ENCODE peak calls at places on chromosomes 4 and X, in four cellular contexts. One of them, this sample, is unnamed.

GRCh38 chr4:153217440-153217839 is 13.2 kb downstream of the TRIM2 start:
- DNase-seq in GDM1: no peak
- DNase-seq in stimulated activated CD4-positive, alpha-beta T cell treated with anti-CD3 and anti-CD28 coated beads, Interleukin-4, amount 100 ng/mL, for 4 hours: no peak
- DNase-seq in substantia nigra: no peak
- DNase-seq in this sample: no peak

GRCh38 chr4:58760737-58761136 is 1650.6 kb upstream of the IGFBP7 start:
- DNase-seq in GDM1: no peak
- DNase-seq in stimulated activated CD4-positive, alpha-beta T cell treated with anti-CD3 and anti-CD28 coated beads, Interleukin-4, amount 100 ng/mL, for 4 hours: no peak
- DNase-seq in substantia nigra: no peak
- DNase-seq in this sample: peak; percentile 47

GRCh38 chr4:21742326-21742725 is 206.2 kb downstream of the KCNIP4 start:
- DNase-seq in GDM1: no peak
- DNase-seq in stimulated activated CD4-positive, alpha-beta T cell treated with anti-CD3 and anti-CD28 coated beads, Interleukin-4, amount 100 ng/mL, for 4 hours: no peak
- DNase-seq in substantia nigra: no peak
- DNase-seq in this sample: no peak

GRCh38 chrX:21638311-21638710 is 19.8 kb downstream of the KLHL34 start:
- DNase-seq in GDM1: no peak
- DNase-seq in stimulated activated CD4-positive, alpha-beta T cell treated with anti-CD3 and anti-CD28 coated beads, Interleukin-4, amount 100 ng/mL, for 4 hours: no peak
- DNase-seq in substantia nigra: no peak
- DNase-seq in this sample: no peak

GRCh38 chrX:1525583-1526355 is 11.2 kb downstream of the P2RY8 start:
- DNase-seq in GDM1: no peak
- DNase-seq in stimulated activated CD4-positive, alpha-beta T cell treated with anti-CD3 and anti-CD28 coated beads, Interleukin-4, amount 100 ng/mL, for 4 hours: no peak
- DNase-seq in substantia nigra: no peak
- DNase-seq in this sample: no peak

GRCh38 chr4:186134254-186134653 is 29.8 kb downstream of the FAM149A start:
- DNase-seq in GDM1: no peak
- DNase-seq in stimulated activated CD4-positive, alpha-beta T cell treated with anti-CD3 and anti-CD28 coated beads, Interleukin-4, amount 100 ng/mL, for 4 hours: no peak
- DNase-seq in substantia nigra: no peak
- DNase-seq in this sample: no peak

GRCh38 chr4:168803727-168804126 is 206.3 kb downstream of the CBR4 start:
- DNase-seq in GDM1: no peak
- DNase-seq in stimulated activated CD4-positive, alpha-beta T cell treated with anti-CD3 and anti-CD28 coated beads, Interleukin-4, amount 100 ng/mL, for 4 hours: no peak
- DNase-seq in substantia nigra: no peak
- DNase-seq in this sample: no peak

GRCh38 chrX:16946971-16947562 is 609 bp downstream of the REPS2 start:
- DNase-seq in GDM1: no peak
- DNase-seq in stimulated activated CD4-positive, alpha-beta T cell treated with anti-CD3 and anti-CD28 coated beads, Interleukin-4, amount 100 ng/mL, for 4 hours: peak; percentile 0
- DNase-seq in substantia nigra: peak; percentile 2
- DNase-seq in this sample: no peak

GRCh38 chr4:183178201-183178600 is 79.1 kb downstream of the WWC2 start:
- DNase-seq in GDM1: no peak
- DNase-seq in stimulated activated CD4-positive, alpha-beta T cell treated with anti-CD3 and anti-CD28 coated beads, Interleukin-4, amount 100 ng/mL, for 4 hours: no peak
- DNase-seq in substantia nigra: no peak
- DNase-seq in this sample: no peak

GRCh38 chrX:81377329-81377728 is 175.4 kb downstream of the SH3BGRL start:
- DNase-seq in GDM1: no peak
- DNase-seq in stimulated activated CD4-positive, alpha-beta T cell treated with anti-CD3 and anti-CD28 coated beads, Interleukin-4, amount 100 ng/mL, for 4 hours: no peak
- DNase-seq in substantia nigra: no peak
- DNase-seq in this sample: no peak

GRCh38 chrX:9775930-9776329 is 10.3 kb upstream of the GPR143 start:
- DNase-seq in GDM1: peak; percentile 11
- DNase-seq in stimulated activated CD4-positive, alpha-beta T cell treated with anti-CD3 and anti-CD28 coated beads, Interleukin-4, amount 100 ng/mL, for 4 hours: no peak
- DNase-seq in substantia nigra: no peak
- DNase-seq in this sample: no peak

GRCh38 chrX:20265221-20265725 is 1.4 kb downstream of the RPS6KA3 start:
- DNase-seq in GDM1: peak; percentile 14
- DNase-seq in stimulated activated CD4-positive, alpha-beta T cell treated with anti-CD3 and anti-CD28 coated beads, Interleukin-4, amount 100 ng/mL, for 4 hours: peak; percentile 51
- DNase-seq in substantia nigra: peak; percentile 0
- DNase-seq in this sample: no peak

GRCh38 chrX:37796302-37796701 is 16.4 kb downstream of the CYBB start:
- DNase-seq in GDM1: no peak
- DNase-seq in stimulated activated CD4-positive, alpha-beta T cell treated with anti-CD3 and anti-CD28 coated beads, Interleukin-4, amount 100 ng/mL, for 4 hours: no peak
- DNase-seq in substantia nigra: no peak
- DNase-seq in this sample: no peak

GRCh38 chrX:103329991-103330390 is at the start of gene TCEAL7:
- DNase-seq in GDM1: no peak
- DNase-seq in stimulated activated CD4-positive, alpha-beta T cell treated with anti-CD3 and anti-CD28 coated beads, Interleukin-4, amount 100 ng/mL, for 4 hours: no peak
- DNase-seq in substantia nigra: peak; percentile 5
- DNase-seq in this sample: no peak

GRCh38 chr4:100736651-100737450 is 219.0 kb upstream of the EMCN start:
- DNase-seq in GDM1: no peak
- DNase-seq in stimulated activated CD4-positive, alpha-beta T cell treated with anti-CD3 and anti-CD28 coated beads, Interleukin-4, amount 100 ng/mL, for 4 hours: no peak
- DNase-seq in substantia nigra: no peak
- DNase-seq in this sample: no peak

GRCh38 chr4:75555294-75556164 is at the start of gene ODAPH:
- DNase-seq in GDM1: no peak
- DNase-seq in stimulated activated CD4-positive, alpha-beta T cell treated with anti-CD3 and anti-CD28 coated beads, Interleukin-4, amount 100 ng/mL, for 4 hours: no peak
- DNase-seq in substantia nigra: no peak
- DNase-seq in this sample: no peak

GRCh38 chr4:1305261-1305711 is 15.6 kb downstream of the MAEA start:
- DNase-seq in GDM1: no peak
- DNase-seq in stimulated activated CD4-positive, alpha-beta T cell treated with anti-CD3 and anti-CD28 coated beads, Interleukin-4, amount 100 ng/mL, for 4 hours: no peak
- DNase-seq in substantia nigra: no peak
- DNase-seq in this sample: no peak

GRCh38 chrX:23884427-23885024 is 23.2 kb downstream of the APOO start:
- DNase-seq in GDM1: no peak
- DNase-seq in stimulated activated CD4-positive, alpha-beta T cell treated with anti-CD3 and anti-CD28 coated beads, Interleukin-4, amount 100 ng/mL, for 4 hours: no peak
- DNase-seq in substantia nigra: no peak
- DNase-seq in this sample: no peak

GRCh38 chr4:139337612-139338011 is 35.3 kb upstream of the NDUFC1 start:
- DNase-seq in GDM1: no peak
- DNase-seq in stimulated activated CD4-positive, alpha-beta T cell treated with anti-CD3 and anti-CD28 coated beads, Interleukin-4, amount 100 ng/mL, for 4 hours: no peak
- DNase-seq in substantia nigra: no peak
- DNase-seq in this sample: no peak

GRCh38 chr4:174553828-174554227 is 31.5 kb upstream of the HPGD start:
- DNase-seq in GDM1: no peak
- DNase-seq in stimulated activated CD4-positive, alpha-beta T cell treated with anti-CD3 and anti-CD28 coated beads, Interleukin-4, amount 100 ng/mL, for 4 hours: no peak
- DNase-seq in substantia nigra: no peak
- DNase-seq in this sample: no peak

GRCh38 chrX:16882188-16882587 is 12.0 kb upstream of the RBBP7 start:
- DNase-seq in GDM1: no peak
- DNase-seq in stimulated activated CD4-positive, alpha-beta T cell treated with anti-CD3 and anti-CD28 coated beads, Interleukin-4, amount 100 ng/mL, for 4 hours: no peak
- DNase-seq in substantia nigra: no peak
- DNase-seq in this sample: peak; percentile 46

GRCh38 chr4:188109157-188109755 is at the start of gene TRIML2:
- DNase-seq in GDM1: no peak
- DNase-seq in stimulated activated CD4-positive, alpha-beta T cell treated with anti-CD3 and anti-CD28 coated beads, Interleukin-4, amount 100 ng/mL, for 4 hours: no peak
- DNase-seq in substantia nigra: no peak
- DNase-seq in this sample: no peak

GRCh38 chr4:90328558-90328957 is 201.4 kb downstream of the CCSER1 start:
- DNase-seq in GDM1: peak; percentile 50
- DNase-seq in stimulated activated CD4-positive, alpha-beta T cell treated with anti-CD3 and anti-CD28 coated beads, Interleukin-4, amount 100 ng/mL, for 4 hours: no peak
- DNase-seq in substantia nigra: no peak
- DNase-seq in this sample: peak; percentile 4

GRCh38 chr4:108483077-108483476 is 137.3 kb upstream of the RPL34 start:
- DNase-seq in GDM1: no peak
- DNase-seq in stimulated activated CD4-positive, alpha-beta T cell treated with anti-CD3 and anti-CD28 coated beads, Interleukin-4, amount 100 ng/mL, for 4 hours: no peak
- DNase-seq in substantia nigra: no peak
- DNase-seq in this sample: no peak

GRCh38 chrX:107025538-107025937 is 25.5 kb upstream of the MORC4 start:
- DNase-seq in GDM1: no peak
- DNase-seq in stimulated activated CD4-positive, alpha-beta T cell treated with anti-CD3 and anti-CD28 coated beads, Interleukin-4, amount 100 ng/mL, for 4 hours: no peak
- DNase-seq in substantia nigra: no peak
- DNase-seq in this sample: peak; percentile 7